ENCODE peak calls at places on chromosomes 12 and 14, in six cellular contexts. L is IMR-90, E is GM12878, B is K562, Z is H1, K is HepG2. V is an unnamed sample.

GRCh38 chr12:69994593-69995222 is 169.7 kb downstream of the MYRFL start:
- DNase-seq in L (no peak), Z (no peak), B (no peak), E (no peak), K (no peak), V (peak)

GRCh38 chr14:45120109-45120508 is 14.2 kb downstream of the FKBP3 start:
- DNase-seq in L (no peak), B (no peak), Z (no peak), E (no peak), K (no peak), V (no peak)

GRCh38 chr14:28785096-28785952 is 18.7 kb downstream of the FOXG1 start:
- DNase-seq in K (no peak), B (no peak), L (peak), E (no peak), Z (no peak), V (no peak)

GRCh38 chr12:84877340-84877739 is 35.3 kb downstream of the SLC6A15 start:
- DNase-seq in K (no peak), E (no peak), Z (no peak), L (no peak), B (no peak), V (no peak)

GRCh38 chr12:106147956-106148355 is 9.2 kb upstream of the NUAK1 start:
- DNase-seq in L (no peak), Z (no peak), E (no peak), B (no peak), K (no peak), V (peak)

GRCh38 chr14:103155013-103155412 is 31.8 kb downstream of the TNFAIP2 start:
- DNase-seq in Z (no peak), E (no peak), L (peak), K (peak), B (no peak), V (peak)

GRCh38 chr14:96811265-96811664 is 14.1 kb downstream of the VRK1 start:
- DNase-seq in E (no peak), Z (no peak), K (no peak), B (no peak), L (peak), V (no peak)

GRCh38 chr12:113547157-113547556 is 75.5 kb upstream of the LHX5 start:
- DNase-seq in B (no peak), K (no peak), L (no peak), E (no peak), Z (no peak), V (no peak)

GRCh38 chr12:62692884-62693283 is 226.3 kb downstream of the MON2 start:
- DNase-seq in L (peak), Z (no peak), E (no peak), K (no peak), B (no peak), V (no peak)
- H3K9ac ChIP-seq in L (peak), Z (no peak), E (no peak), K (no peak), B (no peak), V (no peak)

GRCh38 chr14:56745091-56745490 is 65.2 kb downstream of the OTX2 start:
- DNase-seq in L (no peak), E (no peak), Z (no peak), B (no peak), K (no peak), V (no peak)

GRCh38 chr14:56741325-56741724 is 69.0 kb downstream of the OTX2 start:
- DNase-seq in K (peak), Z (no peak), L (no peak), E (no peak), B (no peak), V (no peak)

GRCh38 chr14:56738020-56738419 is 72.3 kb downstream of the OTX2 start:
- DNase-seq in E (no peak), L (no peak), Z (no peak), B (no peak), K (no peak), V (no peak)

DNA sequence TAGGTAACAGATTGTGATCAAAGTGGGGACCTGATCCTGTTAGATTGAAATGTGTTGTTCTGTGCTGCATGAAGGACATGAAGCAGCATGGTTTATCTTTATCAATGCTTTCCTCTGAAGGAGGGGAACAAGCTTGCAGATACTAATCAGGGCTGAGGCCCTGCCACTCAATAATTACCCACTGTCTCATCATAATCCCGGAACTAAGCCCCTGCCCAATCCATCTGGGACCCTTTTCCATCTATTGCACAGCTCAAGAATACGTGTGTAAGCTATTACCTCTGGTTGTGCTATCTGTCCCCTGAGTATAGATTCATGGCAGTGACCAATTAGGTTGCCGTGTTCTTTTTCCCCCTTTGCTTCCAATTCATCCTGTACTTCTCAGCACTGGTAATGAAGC is 67.9 kb downstream of the OTX2 start:
- DNase-seq in E (no peak), L (no peak), Z (no peak), K (no peak), B (no peak), V (no peak)
- TF ChIP-seq RFX5 in E (no peak), L (no peak), Z (no peak), K (no peak), B (no peak), V (no peak)

DNA sequence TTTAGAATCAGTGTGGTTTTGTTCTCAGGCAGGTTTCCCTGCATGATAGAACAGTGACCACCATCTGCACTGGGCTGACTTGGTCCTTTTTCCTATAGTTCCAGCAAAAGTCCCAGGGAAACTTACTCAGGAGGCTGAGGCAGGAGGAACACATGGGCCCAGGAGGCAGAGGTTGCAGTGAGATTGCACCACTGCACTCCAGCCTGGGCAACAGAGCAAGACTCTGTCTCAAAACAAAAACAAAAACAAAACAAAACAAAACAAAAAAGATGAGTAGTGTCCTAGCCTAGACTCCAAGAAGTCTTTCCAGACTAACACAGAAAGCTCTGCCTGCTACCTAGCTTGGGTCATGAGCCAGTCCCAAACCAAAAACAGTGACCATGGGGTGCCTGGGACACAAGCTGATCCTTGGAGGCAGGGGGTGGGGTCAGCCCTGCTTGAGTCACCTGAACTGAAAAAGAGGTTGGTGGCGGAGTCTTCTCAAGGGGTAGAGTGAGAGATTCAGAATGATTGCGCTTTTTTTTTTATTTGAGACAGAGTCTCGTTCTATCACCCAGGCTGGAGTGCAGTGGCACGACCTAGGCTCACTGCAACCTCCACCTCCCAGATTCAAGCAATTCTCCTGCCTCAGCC is 7.4 kb upstream of the SLC11A2 start:
- DNase-seq in E (no peak), Z (no peak), B (no peak), L (no peak), K (no peak), V (no peak)
- H3K9ac ChIP-seq in E (no peak), Z (no peak), B (peak), L (no peak), K (no peak), V (no peak)

GRCh38 chr12:90013409-90013808 is 304.8 kb upstream of the ATP2B1 start:
- DNase-seq in K (no peak), L (peak), B (no peak), E (peak), Z (no peak), V (no peak)
- TF ChIP-seq RFX5 in K (no peak), L (no peak), B (no peak), E (no peak), Z (no peak), V (no peak)

GRCh38 chr12:52950553-52950952 is 1.6 kb downstream of the KRT18 start:
- DNase-seq in B (peak), E (no peak), K (no peak), L (no peak), Z (no peak), V (no peak)

GRCh38 chr12:52949413-52950331 is 754 bp downstream of the KRT18 start:
- DNase-seq in K (peak), Z (no peak), L (peak), B (peak), E (no peak), V (no peak)

GRCh38 chr12:52952082-52952801 is 3.3 kb downstream of the KRT18 start:
- DNase-seq in B (peak), Z (no peak), K (no peak), L (no peak), E (no peak), V (no peak)

GRCh38 chr12:52951640-52952039 is 2.7 kb downstream of the KRT18 start:
- DNase-seq in K (no peak), L (no peak), B (no peak), Z (no peak), E (no peak), V (no peak)

GRCh38 chr12:52951126-52951525 is 2.2 kb downstream of the KRT18 start:
- DNase-seq in L (no peak), B (no peak), E (no peak), K (no peak), Z (no peak), V (no peak)
- H3K9ac ChIP-seq in L (no peak), B (peak), E (no peak), K (peak), Z (no peak), V (peak)

GRCh38 chr14:54428527-54428926 is 12.6 kb downstream of the CNIH1 start:
- DNase-seq in L (no peak), B (no peak), K (no peak), E (no peak), Z (no peak), V (no peak)
- TF ChIP-seq RFX5 in L (no peak), B (no peak), K (no peak), E (no peak), Z (no peak), V (no peak)

GRCh38 chr12:25717552-25717951 is 164.5 kb upstream of the LMNTD1 start:
- DNase-seq in K (no peak), L (no peak), E (no peak), B (no peak), Z (no peak), V (no peak)
- H3K9ac ChIP-seq in K (no peak), L (no peak), E (no peak), B (no peak), Z (no peak), V (no peak)

V was measured in SK-N-SH.